ENCODE peak calls at places on chromosomes 16 and 17, in ten cellular contexts. S is B cell; E is stimulated activated CD4-positive, alpha-beta T cell treated with anti-CD3 and anti-CD28 coated beads, Interleukin-12 subunit alpha, Interleukin-12 subunit beta, amount 100 ng/mL, for 48 hours; N is posterior vena cava; Q is stimulated activated naive CD4-positive, alpha-beta T cell; O is activated CD4-positive, alpha-beta memory T cell treated with anti-CD3 and anti-CD28 coated beads, Interleukin-2, amount 10 ng/mL, durations not matched to agents 7 days and 5 days; R is stomach; Y is epithelial cell of prostate; X is H1; B is myocyte. L is an unnamed sample.

GRCh38 chr16:89018605-89019158 is 41.7 kb upstream of the CBFA2T3 start:
- DNase-seq in S (no peak), E (no peak), N (peak), Q (no peak), O (no peak), R (no peak), Y (no peak), X (no peak), B (no peak), L (no peak)

GRCh38 chr17:80422981-80423380 is 8.0 kb downstream of the ENDOV start:
- DNase-seq in S (no peak), E (no peak), N (peak), Q (no peak), O (no peak), R (peak), Y (no peak), X (no peak), B (no peak), L (no peak)

GRCh38 chr16:74769791-74770190 is 4.8 kb downstream of the FA2H start:
- DNase-seq in S (no peak), E (no peak), N (no peak), Q (no peak), O (no peak), R (no peak), Y (no peak), X (no peak), B (no peak), L (no peak)

GRCh38 chr17:47801906-47802305 is 19.7 kb downstream of the OSBPL7 start:
- DNase-seq in S (no peak), E (no peak), N (no peak), Q (no peak), O (no peak), R (no peak), Y (no peak), X (no peak), B (no peak), L (no peak)

GRCh38 chr16:23673971-23674614 is 4.6 kb upstream of the PLK1 start:
- DNase-seq in S (no peak), E (no peak), N (no peak), Q (no peak), O (no peak), R (no peak), Y (no peak), X (no peak), B (peak), L (no peak)

GRCh38 chr17:34413443-34414076 is 50.5 kb upstream of the CCL1 start:
- DNase-seq in S (no peak), E (no peak), N (no peak), Q (no peak), O (no peak), R (no peak), Y (no peak), X (no peak), B (no peak), L (no peak)

GRCh38 chr17:2484876-2485275 is 26.8 kb downstream of the METTL16 start:
- DNase-seq in S (no peak), E (no peak), N (no peak), Q (no peak), O (no peak), R (no peak), Y (peak), X (no peak), B (no peak), L (no peak)

GRCh38 chr16:14151256-14152030 is 80.3 kb downstream of the MRTFB start:
- DNase-seq in S (no peak), E (no peak), N (no peak), Q (no peak), O (no peak), R (no peak), Y (no peak), X (no peak), B (peak), L (no peak)

L was measured in GM10248.